ENCODE peak calls at places on chromosomes 5 and 9, in eight cellular contexts. J, T, E, L, G, Q, Z and R are unnamed samples.

GRCh38 chr9:69873401-69873950 is 52.9 kb downstream of the CFAP95 start:
- DNase-seq in Z (no peak), Q (no peak), T (no peak), L (no peak), J (no peak), G (no peak), E (no peak), R (no peak)

GRCh38 chr5:32712463-32713395 is 1.6 kb downstream of the NPR3 start:
- DNase-seq in G (no peak), L (no peak), E (no peak), J (no peak), T (no peak), Q (no peak), Z (no peak), R (no peak)

GRCh38 chr9:125203259-125203658 is 2.9 kb downstream of the RABEPK start:
- DNase-seq in E (no peak), T (no peak), Q (no peak), Z (no peak), L (no peak), J (no peak), G (no peak), R (no peak)

GRCh38 chr5:73096239-73096575 is 24.2 kb upstream of the TMEM171 start:
- DNase-seq in J (no peak), Q (no peak), L (no peak), Z (no peak), T (no peak), E (no peak), G (no peak), R (no peak)

GRCh38 chr9:6239694-6240093 is 24.1 kb downstream of the IL33 start:
- DNase-seq in E (no peak), Z (no peak), Q (no peak), G (no peak), L (no peak), J (no peak), T (no peak), R (no peak)

GRCh38 chr9:91131433-91131839 is 230.3 kb downstream of the AUH start:
- DNase-seq in L (no peak), T (peak), Q (no peak), E (peak), Z (no peak), J (peak), G (no peak), R (peak)

GRCh38 chr5:157624144-157624543 is 28.1 kb downstream of the SOX30 start:
- DNase-seq in E (no peak), G (no peak), L (no peak), Q (no peak), J (no peak), T (no peak), Z (no peak), R (no peak)

GRCh38 chr5:143554918-143555477 is 151.5 kb upstream of the NR3C1 start:
- DNase-seq in G (no peak), Q (no peak), T (no peak), Z (no peak), J (no peak), E (no peak), L (no peak), R (no peak)

GRCh38 chr5:97606531-97606930 is 423.5 kb upstream of the RIOK2 start:
- DNase-seq in T (no peak), E (no peak), J (no peak), Z (no peak), L (no peak), G (no peak), Q (no peak), R (no peak)

GRCh38 chr9:91424403-91425176 is 958 bp upstream of the NFIL3 start:
- DNase-seq in Q (peak), G (peak), Z (peak), J (peak), E (no peak), T (peak), L (peak), R (peak)

GRCh38 chr5:71744009-71744792 is 25.1 kb downstream of the CARTPT start:
- DNase-seq in E (no peak), Z (no peak), T (no peak), G (no peak), Q (no peak), L (no peak), J (no peak), R (no peak)

GRCh38 chr9:137026384-137026783 is 1.7 kb downstream of the ABCA2 start:
- DNase-seq in Z (no peak), E (no peak), L (no peak), Q (no peak), G (no peak), J (no peak), T (no peak), R (no peak)

GRCh38 chr5:149024978-149025377 is 37.9 kb downstream of the SH3TC2 start:
- DNase-seq in T (no peak), E (no peak), L (no peak), J (no peak), Q (no peak), Z (no peak), G (no peak), R (no peak)

GRCh38 chr5:3265936-3266335 is 329.7 kb upstream of the IRX1 start:
- DNase-seq in J (no peak), G (no peak), L (no peak), Z (no peak), T (no peak), E (no peak), Q (no peak), R (no peak)

GRCh38 chr5:3266861-3267260 is 328.8 kb upstream of the IRX1 start:
- DNase-seq in Z (no peak), J (no peak), T (no peak), L (no peak), Q (no peak), E (no peak), G (no peak), R (no peak)

GRCh38 chr5:3268760-3269330 is 326.8 kb upstream of the IRX1 start:
- DNase-seq in Z (no peak), L (no peak), G (no peak), Q (no peak), E (no peak), T (no peak), J (no peak), R (no peak)

GRCh38 chr5:3265131-3265885 is 330.3 kb upstream of the IRX1 start:
- DNase-seq in Q (no peak), E (no peak), Z (no peak), G (no peak), T (no peak), J (no peak), L (no peak), R (no peak)

DNA sequence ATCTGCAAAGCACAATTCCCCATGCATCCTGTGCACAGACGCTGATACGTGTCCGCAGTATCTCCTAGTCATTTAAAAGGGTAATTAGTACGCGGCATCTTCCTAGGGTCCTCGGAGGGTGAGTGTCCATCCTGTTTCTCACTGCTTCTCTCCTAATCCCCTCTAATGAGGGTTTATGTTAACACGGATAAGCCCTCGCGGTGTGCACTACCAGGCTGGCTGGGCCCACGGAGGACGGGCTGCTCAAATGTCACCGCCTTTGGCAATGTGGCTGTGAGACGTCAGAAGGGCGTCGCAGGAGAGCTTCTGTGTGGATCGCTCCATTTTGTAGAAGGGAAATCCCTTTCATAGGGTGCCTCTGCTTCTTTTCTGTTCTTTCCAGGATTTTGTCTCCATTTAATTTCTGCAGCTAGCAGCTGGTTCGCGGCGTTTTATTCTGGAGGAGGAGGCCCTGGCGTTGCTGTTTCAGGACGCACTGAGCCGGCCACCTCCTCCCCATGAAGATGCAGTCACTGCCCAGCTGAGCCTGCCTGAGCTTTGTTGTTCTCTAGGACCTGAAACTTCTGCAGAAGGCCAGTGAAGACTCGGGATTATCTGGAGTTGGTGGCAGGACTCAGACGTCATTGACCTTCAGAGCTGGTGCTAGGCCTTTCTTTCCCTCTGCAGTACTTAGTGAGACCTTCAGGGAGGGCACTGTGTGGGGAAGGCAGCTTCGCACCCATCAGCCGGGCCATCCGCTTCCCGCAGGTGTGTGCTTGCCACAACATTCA is 326.0 kb upstream of the IRX1 start:
- DNase-seq in G (no peak), T (no peak), E (no peak), J (no peak), Z (no peak), L (no peak), Q (no peak), R (no peak)
- TF ChIP-seq CTCF in G (no peak), T (no peak), E (no peak), J (no peak), Z (no peak), L (no peak), Q (no peak), R (no peak)

GRCh38 chr5:93092349-93093105 is 488.5 kb downstream of the NR2F1-AS1 start:
- DNase-seq in E (no peak), Q (no peak), G (no peak), T (no peak), L (no peak), Z (no peak), J (no peak), R (no peak)
- TF ChIP-seq CTCF in E (peak), Q (no peak), G (no peak), T (no peak), L (no peak), Z (no peak), J (peak), R (no peak)

GRCh38 chr9:127358023-127358535 is 38.9 kb upstream of the SLC2A8 start:
- DNase-seq in Z (no peak), E (no peak), G (no peak), Q (no peak), J (no peak), L (no peak), T (no peak), R (no peak)

GRCh38 chr9:127358770-127359169 is 38.2 kb upstream of the SLC2A8 start:
- DNase-seq in T (no peak), G (no peak), Z (no peak), J (no peak), L (no peak), Q (no peak), E (no peak), R (no peak)

GRCh38 chr9:127360829-127361228 is 36.1 kb upstream of the SLC2A8 start:
- DNase-seq in Q (no peak), E (no peak), T (no peak), L (no peak), J (no peak), G (no peak), Z (no peak), R (no peak)

GRCh38 chr9:127361561-127361960 is 35.4 kb upstream of the SLC2A8 start:
- DNase-seq in G (no peak), Z (no peak), Q (no peak), E (no peak), J (no peak), T (no peak), L (no peak), R (no peak)

DNA sequence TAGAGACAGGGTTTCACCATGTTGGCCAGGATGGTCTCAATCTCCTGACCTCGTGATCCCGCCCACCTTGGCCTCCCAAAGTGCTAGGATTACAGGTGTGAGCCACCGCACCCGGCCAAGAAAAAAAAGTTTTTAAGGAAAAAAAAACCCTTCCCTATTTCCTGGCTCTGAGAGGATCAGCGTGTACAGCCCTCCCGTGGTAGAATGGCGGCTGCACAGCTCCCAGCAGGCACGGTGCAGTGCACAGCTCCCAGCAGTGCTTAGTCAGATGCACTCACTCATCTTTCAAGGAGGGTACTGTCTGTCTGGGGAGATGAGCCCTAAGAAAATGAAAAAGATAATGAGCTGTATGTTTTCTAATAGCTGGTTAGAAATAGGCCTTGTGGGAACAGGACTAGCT is 36.8 kb upstream of the SLC2A8 start:
- DNase-seq in G (no peak), J (no peak), Q (no peak), E (no peak), T (no peak), L (no peak), Z (no peak), R (no peak)
- TF ChIP-seq CTCF in G (no peak), J (no peak), Q (no peak), E (no peak), T (peak), L (peak), Z (peak), R (no peak)

DNA sequence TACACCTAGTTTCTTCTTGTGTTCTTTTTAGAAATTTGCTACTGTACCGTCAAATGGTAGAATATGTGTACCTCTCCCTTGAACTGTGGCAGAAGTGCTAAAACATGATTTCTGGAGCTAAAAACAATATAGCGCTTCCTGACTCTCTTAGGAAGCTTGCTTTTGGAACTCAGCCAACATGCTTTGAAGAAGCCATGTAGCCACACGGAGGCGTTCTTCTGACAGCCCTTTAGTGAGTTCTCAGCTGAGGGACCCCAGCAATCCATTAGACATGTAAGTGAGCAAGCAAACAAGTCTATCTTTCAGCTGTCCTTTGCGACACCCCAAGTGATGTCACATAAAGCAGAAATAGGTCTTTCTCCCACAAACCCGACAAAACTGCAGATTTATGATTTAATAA is 917.0 kb downstream of the CDH9 start:
- DNase-seq in J (no peak), L (no peak), Z (no peak), T (no peak), Q (no peak), E (no peak), G (no peak), R (no peak)
- TF ChIP-seq CTCF in J (no peak), L (no peak), Z (no peak), T (no peak), Q (no peak), E (no peak), G (no peak), R (no peak)

GRCh38 chr5:106843812-106844416 is 826.8 kb downstream of the EFNA5 start:
- DNase-seq in J (no peak), T (no peak), Q (no peak), L (no peak), Z (no peak), G (no peak), E (no peak), R (no peak)
- TF ChIP-seq CTCF in J (no peak), T (no peak), Q (no peak), L (no peak), Z (no peak), G (no peak), E (peak), R (no peak)

GRCh38 chr9:135526730-135527571 is 5.7 kb downstream of the LCN1 start:
- DNase-seq in L (no peak), G (no peak), T (no peak), Q (no peak), E (no peak), Z (peak), J (no peak), R (no peak)
- TF ChIP-seq CTCF in L (no peak), G (no peak), T (no peak), Q (no peak), E (peak), Z (no peak), J (no peak), R (no peak)

GRCh38 chr9:21018177-21018576 is 13.3 kb downstream of the HACD4 start:
- DNase-seq in T (no peak), E (no peak), Z (no peak), G (no peak), J (no peak), L (no peak), Q (no peak), R (no peak)

GRCh38 chr9:21015122-21015815 is 16.2 kb downstream of the HACD4 start:
- DNase-seq in Q (no peak), E (no peak), G (no peak), J (no peak), Z (no peak), L (no peak), T (no peak), R (no peak)

GRCh38 chr9:21015959-21016358 is 15.5 kb downstream of the HACD4 start:
- DNase-seq in T (no peak), G (no peak), E (no peak), Z (no peak), Q (no peak), L (no peak), J (no peak), R (no peak)

GRCh38 chr9:21017092-21017491 is 14.3 kb downstream of the HACD4 start:
- DNase-seq in Z (no peak), Q (no peak), E (no peak), T (no peak), L (no peak), J (no peak), G (no peak), R (no peak)
- TF ChIP-seq CTCF in Z (no peak), Q (no peak), E (no peak), T (no peak), L (no peak), J (no peak), G (no peak), R (no peak)

DNA sequence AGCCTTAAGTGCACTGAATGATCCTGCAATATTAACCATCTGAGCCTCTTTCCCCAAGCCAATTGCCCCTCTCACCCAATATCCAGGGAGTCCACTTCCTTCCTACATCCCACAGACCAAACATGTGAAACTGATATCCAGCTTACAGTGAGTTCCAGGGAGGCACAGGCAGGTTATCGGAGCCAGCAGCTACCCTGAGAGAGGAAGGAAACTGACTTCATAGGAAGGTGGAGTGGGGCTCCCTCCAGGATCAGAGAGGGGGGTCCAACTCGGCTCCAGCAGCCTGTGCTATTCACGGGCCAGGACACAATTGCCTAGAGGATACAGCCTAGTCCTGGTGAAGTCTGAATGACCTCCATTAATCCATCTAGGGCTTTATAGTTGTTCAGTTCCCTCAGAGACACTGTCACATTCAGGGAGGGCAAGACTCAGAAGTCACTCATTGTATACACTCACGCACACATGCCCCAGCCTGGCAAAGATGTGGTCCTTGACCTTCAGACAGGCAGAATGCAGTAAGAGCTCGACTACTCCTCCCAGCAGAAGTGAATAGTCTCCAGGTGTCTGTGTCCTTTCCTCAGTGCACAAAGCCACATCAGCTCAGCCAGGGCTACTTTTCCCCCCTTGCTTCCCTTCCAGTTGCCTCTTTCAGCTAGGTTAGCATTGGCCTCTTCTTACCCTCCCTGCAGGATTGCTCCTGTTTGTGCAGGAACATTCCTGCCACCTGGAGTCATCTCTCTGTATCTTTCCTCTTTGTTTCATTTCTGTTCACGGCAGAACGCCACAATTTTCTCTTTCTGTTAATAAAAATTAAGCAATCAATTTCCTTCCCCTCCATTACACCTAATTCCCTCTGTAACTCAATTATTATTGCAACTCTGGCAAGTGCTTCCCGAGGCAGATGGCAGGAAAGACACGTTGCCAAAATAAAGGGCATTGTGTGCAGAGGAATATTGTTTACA is 501.7 kb downstream of the ARHGEF28 start:
- DNase-seq in E (no peak), Q (no peak), T (no peak), J (no peak), L (no peak), Z (no peak), G (no peak), R (no peak)
- TF ChIP-seq CTCF in E (peak), Q (no peak), T (no peak), J (no peak), L (peak), Z (peak), G (no peak), R (no peak)

GRCh38 chr9:131036071-131036470 is 27.1 kb downstream of the LAMC3 start:
- DNase-seq in Z (no peak), J (no peak), G (no peak), Q (no peak), E (no peak), L (no peak), T (no peak), R (no peak)

GRCh38 chr9:131036529-131037335 is 27.8 kb downstream of the LAMC3 start:
- DNase-seq in T (no peak), J (no peak), Q (no peak), G (no peak), L (no peak), E (no peak), Z (no peak), R (no peak)

GRCh38 chr9:131038256-131039128 is 29.5 kb downstream of the LAMC3 start:
- DNase-seq in Z (no peak), T (no peak), J (no peak), L (no peak), E (no peak), Q (no peak), G (no peak), R (no peak)

GRCh38 chr9:131039129-131039954 is 30.4 kb downstream of the LAMC3 start:
- DNase-seq in E (no peak), L (no peak), Q (no peak), G (no peak), T (no peak), J (no peak), Z (no peak), R (no peak)

GRCh38 chr9:131037336-131038255 is 28.6 kb downstream of the LAMC3 start:
- DNase-seq in G (no peak), E (no peak), J (no peak), Q (no peak), L (no peak), Z (no peak), T (no peak), R (no peak)
- TF ChIP-seq CTCF in G (no peak), E (no peak), J (no peak), Q (no peak), L (no peak), Z (no peak), T (no peak), R (no peak)